ENCODE peak calls at places on chromosomes 13 and 19, in five cellular contexts. A is H1, S is HCT116, Z is HepG2, G is GM12878. C is an unnamed sample.
A peak's percentile ranks its signal among the peaks of the same experiment; 100 is the strongest.

GRCh38 chr19:39154626-39155100 is 29.1 kb downstream of the PAK4 start:
- DNase-seq in A (no peak), Z (no peak), G (no peak), S (peak; percentile 38), C (peak; percentile 75)

GRCh38 chr13:83377486-83377885 is 504.8 kb downstream of the SLITRK1 start:
- DNase-seq in A (no peak), Z (no peak), S (no peak), G (no peak), C (no peak)

GRCh38 chr19:48685583-48685982 is 10.2 kb upstream of the FUT2 start:
- DNase-seq in A (no peak), S (no peak), Z (peak; percentile 68), G (no peak), C (no peak)

GRCh38 chr13:99978781-99979452 is 2.7 kb upstream of the ZIC2 start:
- DNase-seq in Z (no peak), A (peak; percentile 84), S (no peak), G (no peak), C (peak; percentile 49)

GRCh38 chr19:48444129-48444932 is 1.5 kb upstream of the GRWD1 start:
- DNase-seq in S (no peak), A (no peak), Z (no peak), G (no peak), C (peak; percentile 56)

GRCh38 chr13:79384022-79384610 is 21.9 kb downstream of the RBM26 start:
- DNase-seq in S (no peak), G (no peak), Z (peak; percentile 20), A (no peak), C (no peak)

GRCh38 chr13:94415484-94415883 is 64.0 kb downstream of the DCT start:
- DNase-seq in Z (no peak), G (no peak), A (no peak), S (no peak), C (no peak)

GRCh38 chr19:57664269-57665127 is 4.2 kb upstream of the ZSCAN4 start:
- DNase-seq in G (no peak), S (no peak), Z (peak; percentile 39), A (peak; percentile 83), C (peak; percentile 89)

GRCh38 chr19:29528946-29529645 is 3.3 kb downstream of the VSTM2B start:
- DNase-seq in S (no peak), G (no peak), A (peak; percentile 70), Z (no peak), C (no peak)

GRCh38 chr19:13160557-13160956 is 10.3 kb downstream of the IER2 start:
- DNase-seq in G (no peak), S (no peak), Z (no peak), A (no peak), C (no peak)

GRCh38 chr13:105497597-105497996 is 1037.9 kb downstream of the EFNB2 start:
- DNase-seq in S (no peak), G (no peak), Z (no peak), A (no peak), C (no peak)

GRCh38 chr13:85738696-85739320 is 60.4 kb downstream of the SLITRK6 start:
- DNase-seq in S (no peak), A (no peak), G (no peak), Z (no peak), C (no peak)

GRCh38 chr13:42075517-42075916 is 27.1 kb downstream of the DGKH start:
- DNase-seq in Z (no peak), G (no peak), A (no peak), S (no peak), C (no peak)

GRCh38 chr13:78679329-78679728 is 20.4 kb upstream of the OBI1 start:
- DNase-seq in A (no peak), Z (no peak), G (no peak), S (no peak), C (no peak)

GRCh38 chr13:42747399-42747873 is 33.9 kb upstream of the FAM216B start:
- DNase-seq in S (no peak), Z (no peak), G (no peak), A (no peak), C (no peak)

GRCh38 chr13:20938302-20938701 is 35.8 kb upstream of the XPO4 start:
- DNase-seq in Z (peak; percentile 32), A (no peak), S (no peak), G (no peak), C (no peak)

GRCh38 chr19:39246951-39247669 is 1.5 kb downstream of the IFNL4 start:
- DNase-seq in Z (no peak), A (peak; percentile 85), G (no peak), S (no peak), C (no peak)

GRCh38 chr19:861756-862528 is 2.5 kb downstream of the CFD start:
- DNase-seq in A (peak; percentile 96), Z (peak; percentile 41), S (peak; percentile 63), G (no peak), C (peak; percentile 95)

GRCh38 chr19:6479836-6480398 is 1.7 kb downstream of the DENND1C start:
- DNase-seq in Z (no peak), S (no peak), A (no peak), G (no peak), C (no peak)

GRCh38 chr13:49759503-49759902 is 33.0 kb downstream of the KPNA3 start:
- DNase-seq in A (no peak), S (no peak), Z (no peak), G (no peak), C (no peak)

GRCh38 chr13:27919934-27920676 is at the start of gene PDX1:
- DNase-seq in A (peak; percentile 81), S (no peak), Z (no peak), G (no peak), C (peak; percentile 70)

GRCh38 chr19:640606-641170 is 1.0 kb downstream of the FGF22 start:
- DNase-seq in S (no peak), Z (no peak), A (no peak), G (no peak), C (no peak)

GRCh38 chr13:74550039-74550438 is 415.8 kb upstream of the KLF12 start:
- DNase-seq in S (no peak), G (no peak), Z (no peak), A (no peak), C (no peak)

GRCh38 chr19:4597278-4597974 is 37.9 kb upstream of the SEMA6B start:
- DNase-seq in Z (no peak), G (no peak), S (no peak), A (peak; percentile 87), C (no peak)

GRCh38 chr13:98581971-98582702 is 5.2 kb upstream of the STK24 start:
- DNase-seq in Z (no peak), G (no peak), A (no peak), S (no peak), C (no peak)

GRCh38 chr13:37090912-37091311 is 14.6 kb downstream of the CSNK1A1L start:
- DNase-seq in G (no peak), Z (no peak), A (no peak), S (no peak), C (no peak)

GRCh38 chr19:18312021-18312534 is 10.8 kb downstream of the LSM4 start:
- DNase-seq in A (no peak), G (no peak), S (no peak), Z (no peak), C (no peak)

GRCh38 chr19:7932930-7933300 is 7.0 kb upstream of the CTXN1 start:
- DNase-seq in G (no peak), S (no peak), A (no peak), Z (no peak), C (no peak)

DNA sequence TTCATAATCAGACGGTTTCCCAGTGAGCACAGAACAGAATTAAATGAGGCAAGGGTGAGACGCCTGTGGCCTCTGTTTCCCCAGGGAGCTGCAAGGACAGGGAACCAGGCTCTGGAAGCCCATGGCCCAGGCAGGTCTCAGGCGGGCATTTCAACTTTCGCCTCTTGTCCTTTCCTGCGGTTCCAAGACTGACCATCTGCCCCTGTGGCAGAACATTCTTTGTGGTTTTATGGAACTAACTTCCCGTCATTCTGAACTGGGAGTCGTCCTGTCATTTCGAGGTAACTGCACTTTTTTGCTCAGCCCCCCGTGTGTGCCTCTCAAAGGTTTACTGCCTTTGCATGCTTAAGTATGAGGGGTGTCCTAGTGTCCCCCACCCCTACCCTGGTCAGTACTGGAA is 70.9 kb downstream of the KL start:
- DNase-seq in Z (no peak), S (no peak), G (no peak), A (no peak), C (no peak)
- TF ChIP-seq JUND in Z (no peak), S (no peak), G (no peak), A (no peak), C (no peak)

GRCh38 chr19:50416034-50416814 is 2.5 kb upstream of the SPIB start:
- DNase-seq in S (no peak), G (no peak), Z (no peak), A (no peak), C (no peak)
- H3K4me2 ChIP-seq in S (no peak overlapping the region), G (peak overlapping the region; percentile 73), Z (no peak overlapping the region), A (no peak overlapping the region), C (no peak overlapping the region)

DNA sequence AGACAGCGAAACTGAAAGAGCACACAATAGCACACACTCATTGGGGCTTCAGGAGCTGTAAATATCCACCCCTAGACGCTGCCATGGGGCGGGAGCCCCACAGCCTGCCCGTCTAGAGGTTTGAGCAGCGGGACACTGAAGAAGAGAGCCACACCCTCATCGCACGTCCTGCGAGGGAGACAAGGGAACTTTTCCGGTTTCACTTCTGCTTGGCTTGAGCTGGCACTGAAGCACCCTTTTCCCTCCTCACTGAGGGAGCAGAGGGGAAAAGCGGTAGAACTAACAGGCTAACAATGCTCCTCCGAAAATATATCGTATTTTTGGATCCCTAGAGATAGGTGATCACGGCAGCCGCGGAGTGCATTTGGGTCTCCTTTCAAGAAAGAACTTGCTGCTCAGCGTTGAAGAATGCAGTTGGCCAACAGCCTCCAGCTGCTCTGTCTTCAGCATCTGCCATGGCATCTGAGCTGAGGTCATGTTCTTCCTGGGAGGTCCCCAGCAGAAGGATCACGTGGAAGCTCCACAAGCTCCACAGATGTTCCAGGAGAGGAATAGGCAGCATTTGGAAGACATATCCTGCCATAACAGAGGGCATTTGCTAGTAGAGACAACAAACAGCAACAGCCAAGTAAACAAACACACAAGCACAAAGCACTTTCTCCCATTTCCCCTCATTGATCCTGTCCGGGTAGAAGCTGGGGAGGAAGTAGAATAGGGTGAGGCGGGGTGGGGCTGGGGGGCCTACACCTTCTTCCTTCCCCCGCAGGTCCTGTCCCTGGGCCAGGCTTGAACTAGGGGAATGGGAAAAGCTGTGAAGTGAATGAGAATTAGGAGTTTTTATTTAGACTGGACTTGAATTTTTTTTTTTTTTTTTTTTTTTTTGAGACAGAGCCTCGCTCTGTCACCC is 44.8 kb upstream of the ALOX5AP start:
- DNase-seq in A (no peak), Z (no peak), S (no peak), G (no peak), C (no peak)
- TF ChIP-seq JUND in A (no peak), Z (no peak), S (no peak), G (no peak), C (no peak)

DNA sequence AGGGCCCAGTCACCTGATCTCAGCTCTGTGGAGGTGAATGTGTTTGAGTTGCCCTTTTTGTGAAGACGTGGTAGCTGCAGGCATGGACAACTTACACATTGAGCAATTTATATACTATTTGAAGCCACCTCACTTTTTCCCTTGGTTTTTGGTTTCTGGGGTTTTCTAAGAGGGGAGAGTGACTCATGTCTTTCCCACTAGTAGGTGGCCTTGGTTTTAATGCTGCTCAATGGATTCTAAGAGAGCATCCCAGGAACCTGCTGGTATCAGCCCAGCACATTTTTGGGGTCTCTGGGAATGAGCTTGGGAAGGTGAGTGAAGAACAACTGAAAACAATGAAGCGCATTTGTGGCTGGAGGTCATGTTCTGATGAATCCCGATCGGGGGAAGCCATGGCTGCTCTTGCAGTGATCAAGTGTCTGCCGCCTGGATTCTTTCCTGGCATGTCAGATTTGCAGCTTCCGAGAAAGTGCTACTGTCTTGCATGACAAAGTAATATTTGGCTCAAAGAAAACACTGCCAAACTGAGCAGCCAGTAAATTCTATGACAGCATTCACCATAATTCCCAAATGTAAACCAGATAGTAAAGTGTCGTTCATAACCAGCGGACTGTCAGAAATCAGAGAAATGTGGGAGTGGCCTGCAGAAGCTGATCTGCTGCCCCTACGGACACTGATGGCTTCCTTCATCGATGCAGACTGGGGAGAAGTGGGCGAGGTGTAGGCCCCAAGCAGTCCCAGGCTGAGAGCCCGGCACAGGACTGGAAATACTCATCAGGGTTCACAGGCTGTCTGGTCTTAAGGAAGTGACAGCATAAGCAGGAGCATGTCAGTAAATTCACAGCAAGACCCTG is 98.7 kb downstream of the COL4A2 start:
- DNase-seq in Z (no peak), A (no peak), G (no peak), S (no peak), C (no peak)
- H3K4me2 ChIP-seq in Z (no peak overlapping the region), A (no peak overlapping the region), G (no peak overlapping the region), S (no peak overlapping the region), C (peak overlapping the region; percentile 39)

C was measured in SK-N-SH.